ENCODE peak calls at places on chromosomes 5 and 9, in nine cellular contexts. U is amniotic stem cell; B is transverse colon; G is activated gamma-delta T cell; W is CD4-positive, alpha-beta T cell; K is AML-193; Z is stimulated activated CD4-positive, alpha-beta T cell treated with anti-CD3 and anti-CD28 coated beads, Interleukin-2, amount 100 ng/mL, for 24 hours; I is NCI-H69; R is fibroblast of lung. Q is an unnamed sample.

GRCh38 chr9:127975376-127976315 is 5.1 kb downstream of the EEIG1 start:
- DNase-seq in Z (no peak), U (no peak), W (no peak), I (no peak), K (no peak), R (no peak), G (no peak), B (peak; percentile 9), Q (peak; percentile 81)

GRCh38 chr5:34803974-34804373 is 35.0 kb upstream of the TTC23L start:
- DNase-seq in U (no peak), I (no peak), K (no peak), W (no peak), G (no peak), Z (no peak), B (no peak), R (no peak), Q (no peak)

GRCh38 chr5:93208156-93208895 is 372.7 kb downstream of the NR2F1-AS1 start:
- DNase-seq in B (no peak), Z (no peak), R (no peak), W (no peak), K (no peak), G (no peak), U (no peak), I (no peak), Q (no peak)

GRCh38 chr5:73119492-73120157 is 750 bp upstream of the TMEM171 start:
- DNase-seq in U (no peak), B (peak; percentile 75), G (no peak), R (no peak), I (no peak), W (no peak), Z (peak; percentile 30), K (no peak), Q (no peak)

GRCh38 chr5:1524799-1525623 is 1.3 kb upstream of the LPCAT1 start:
- DNase-seq in Z (no peak), R (no peak), B (peak; percentile 7), K (no peak), W (no peak), U (no peak), I (no peak), G (no peak), Q (peak; percentile 6)

GRCh38 chr5:132687995-132688394 is 14.2 kb downstream of the IL4 start:
- DNase-seq in R (no peak), Z (peak; percentile 24), K (no peak), G (no peak), W (peak; percentile 24), B (no peak), U (no peak), I (no peak), Q (no peak)

GRCh38 chr9:115757461-115757860 is 396.1 kb upstream of the PAPPA start:
- DNase-seq in G (no peak), Z (no peak), R (no peak), B (no peak), I (no peak), U (no peak), W (no peak), K (no peak), Q (no peak)

GRCh38 chr5:146126068-146126467 is 20.7 kb upstream of the PLAC8L1 start:
- DNase-seq in I (no peak), R (no peak), B (no peak), U (no peak), W (no peak), G (no peak), K (no peak), Z (no peak), Q (no peak)

GRCh38 chr9:97397220-97397619 is 14.7 kb upstream of the TDRD7 start:
- DNase-seq in G (no peak), K (no peak), Z (peak; percentile 16), I (no peak), U (no peak), W (no peak), R (peak; percentile 21), B (no peak), Q (no peak)

GRCh38 chr5:94893404-94894145 is 275.1 kb downstream of the SLF1 start:
- DNase-seq in K (no peak), Z (no peak), U (no peak), G (no peak), I (peak; percentile 95), W (no peak), B (no peak), R (peak; percentile 19), Q (no peak)

GRCh38 chr5:64766105-64766504 is 2.4 kb downstream of the SREK1IP1 start:
- DNase-seq in U (no peak), Z (no peak), I (peak; percentile 8), G (no peak), W (no peak), B (peak; percentile 17), R (peak; percentile 25), K (no peak), Q (no peak)

GRCh38 chr5:116652196-116652729 is 77.6 kb upstream of the SEMA6A start:
- DNase-seq in B (no peak), K (no peak), G (no peak), W (no peak), Z (no peak), R (peak; percentile 83), I (peak; percentile 99), U (no peak), Q (peak; percentile 71)

GRCh38 chr5:79821-80220 is 12.1 kb upstream of the PLEKHG4B start:
- DNase-seq in K (no peak), I (no peak), U (no peak), R (no peak), B (no peak), G (no peak), Z (no peak), W (no peak), Q (no peak)

GRCh38 chr5:71695069-71695468 is 24.0 kb upstream of the CARTPT start:
- DNase-seq in W (no peak), B (no peak), G (peak; percentile 1), R (no peak), K (no peak), Z (no peak), I (peak; percentile 37), U (no peak), Q (no peak)

GRCh38 chr5:558326-558725 is 34.1 kb upstream of the SLC9A3 start:
- DNase-seq in W (no peak), Z (no peak), R (no peak), K (no peak), B (peak; percentile 2), U (no peak), G (no peak), I (no peak), Q (peak; percentile 60)

GRCh38 chr5:113490317-113490716 is 2.1 kb upstream of the MCC start:
- DNase-seq in K (no peak), Z (no peak), B (no peak), W (no peak), U (no peak), G (no peak), I (no peak), R (no peak), Q (no peak)

GRCh38 chr9:69857131-69857530 is 36.5 kb downstream of the CFAP95 start:
- DNase-seq in K (no peak), R (peak; percentile 88), U (peak; percentile 29), G (no peak), I (no peak), Z (no peak), B (no peak), W (no peak), Q (no peak)

GRCh38 chr5:12023614-12024241 is 119.5 kb upstream of the CTNND2 start:
- DNase-seq in R (peak; percentile 37), U (no peak), G (no peak), B (no peak), I (peak; percentile 58), W (no peak), K (peak; percentile 27), Z (no peak), Q (no peak)

GRCh38 chr5:171632618-171633017 is 153.0 kb upstream of the SMIM23 start:
- DNase-seq in Z (no peak), U (no peak), R (no peak), I (no peak), W (no peak), G (no peak), K (no peak), B (no peak), Q (no peak)

GRCh38 chr5:14385022-14385421 is 196.6 kb upstream of the OTULINL start:
- DNase-seq in B (no peak), I (no peak), R (no peak), G (no peak), U (no peak), W (no peak), Z (no peak), K (no peak), Q (no peak)

Q was measured in posterior cingulate gyrus.